ENCODE peak calls at places on chromosomes 5 and 9, in six cellular contexts. V is PC-3, Q is fibroblast of the aortic adventitia, J is right atrium auricular region, W is neural progenitor cell, S is cardiac fibroblast. G is an unnamed sample.
A peak's percentile ranks its signal among the peaks of the same experiment; 100 is the strongest.

GRCh38 chr5:167205881-167206280 is 1085.6 kb upstream of the WWC1 start:
- DNase-seq in S (no peak), J (no peak), W (no peak), V (no peak), Q (no peak), G (no peak)

GRCh38 chr9:92377904-92378303 is 26.5 kb downstream of the OGN start:
- DNase-seq in S (no peak), W (no peak), Q (no peak), J (no peak), V (no peak), G (no peak)

GRCh38 chr5:161850491-161850890 is 2.6 kb downstream of the GABRA1 start:
- DNase-seq in Q (no peak), J (no peak), V (no peak), W (no peak), S (no peak), G (no peak)

GRCh38 chr5:100899675-100900074 is 3.4 kb downstream of the ST8SIA4 start:
- DNase-seq in Q (no peak), S (no peak), V (no peak), W (no peak), J (no peak), G (no peak)

GRCh38 chr9:137435980-137436760 is 5.0 kb downstream of the ENTPD8 start:
- DNase-seq in Q (peak; percentile 73), J (no peak), W (no peak), S (peak; percentile 87), V (peak; percentile 90), G (peak; percentile 86)

GRCh38 chr9:31394040-31394473 is 990.4 kb upstream of the ACO1 start:
- DNase-seq in S (peak; percentile 44), W (no peak), Q (no peak), V (no peak), J (no peak), G (no peak)

GRCh38 chr5:146825033-146825432 is 53.5 kb downstream of the PPP2R2B start:
- DNase-seq in J (no peak), S (peak; percentile 19), Q (peak; percentile 46), V (peak; percentile 36), W (peak; percentile 77), G (peak; percentile 18)

GRCh38 chr5:2757563-2758311 is 6.3 kb upstream of the IRX2 start:
- DNase-seq in W (no peak), S (peak; percentile 85), J (peak; percentile 52), Q (no peak), V (peak; percentile 92), G (no peak)

GRCh38 chr5:149288437-149288836 is 16.8 kb downstream of the AFAP1L1 start:
- DNase-seq in Q (no peak), J (no peak), W (no peak), V (no peak), S (peak; percentile 76), G (peak; percentile 33)

GRCh38 chr5:140178482-140179116 is 3.6 kb downstream of the CYSTM1 start:
- DNase-seq in S (no peak), V (no peak), J (no peak), W (no peak), Q (no peak), G (no peak)

GRCh38 chr5:170267431-170268152 is 30.0 kb downstream of the LCP2 start:
- DNase-seq in W (peak; percentile 82), J (peak; percentile 82), S (peak; percentile 78), V (peak; percentile 65), Q (peak; percentile 78), G (peak; percentile 82)

GRCh38 chr5:9197881-9198260 is 348.0 kb downstream of the SEMA5A start:
- DNase-seq in S (peak; percentile 73), J (no peak), V (peak; percentile 94), W (no peak), Q (no peak), G (no peak)

GRCh38 chr5:98463676-98464075 is 309.8 kb upstream of the RGMB start:
- DNase-seq in V (no peak), W (no peak), S (no peak), J (no peak), Q (no peak), G (no peak)
- H3K4me3 ChIP-seq in V (no peak overlapping the region), W (no peak overlapping the region), S (no peak overlapping the region), J (no peak overlapping the region), Q (no peak overlapping the region), G (no peak overlapping the region)

GRCh38 chr5:179678238-179679013 is 2.4 kb downstream of the CBY3 start:
- DNase-seq in S (peak; percentile 95), J (peak; percentile 96), W (peak; percentile 98), Q (peak; percentile 93), V (peak; percentile 91), G (peak; percentile 95)

GRCh38 chr5:179680780-179681411 is at the start of gene CBY3:
- DNase-seq in J (no peak), S (peak; percentile 27), W (no peak), V (peak; percentile 7), Q (peak; percentile 16), G (no peak)

GRCh38 chr5:179679014-179679674 is 1.7 kb downstream of the CBY3 start:
- DNase-seq in Q (peak; percentile 39), S (peak; percentile 51), W (peak; percentile 72), V (no peak), J (peak; percentile 82), G (peak; percentile 83)

GRCh38 chr5:179680014-179680779 is 637 bp downstream of the CBY3 start:
- DNase-seq in W (no peak), Q (no peak), J (no peak), S (no peak), V (no peak), G (no peak)
- H3K4me3 ChIP-seq in W (no peak overlapping the region), Q (no peak overlapping the region), J (no peak overlapping the region), S (no peak overlapping the region), V (no peak overlapping the region), G (no peak overlapping the region)

DNA sequence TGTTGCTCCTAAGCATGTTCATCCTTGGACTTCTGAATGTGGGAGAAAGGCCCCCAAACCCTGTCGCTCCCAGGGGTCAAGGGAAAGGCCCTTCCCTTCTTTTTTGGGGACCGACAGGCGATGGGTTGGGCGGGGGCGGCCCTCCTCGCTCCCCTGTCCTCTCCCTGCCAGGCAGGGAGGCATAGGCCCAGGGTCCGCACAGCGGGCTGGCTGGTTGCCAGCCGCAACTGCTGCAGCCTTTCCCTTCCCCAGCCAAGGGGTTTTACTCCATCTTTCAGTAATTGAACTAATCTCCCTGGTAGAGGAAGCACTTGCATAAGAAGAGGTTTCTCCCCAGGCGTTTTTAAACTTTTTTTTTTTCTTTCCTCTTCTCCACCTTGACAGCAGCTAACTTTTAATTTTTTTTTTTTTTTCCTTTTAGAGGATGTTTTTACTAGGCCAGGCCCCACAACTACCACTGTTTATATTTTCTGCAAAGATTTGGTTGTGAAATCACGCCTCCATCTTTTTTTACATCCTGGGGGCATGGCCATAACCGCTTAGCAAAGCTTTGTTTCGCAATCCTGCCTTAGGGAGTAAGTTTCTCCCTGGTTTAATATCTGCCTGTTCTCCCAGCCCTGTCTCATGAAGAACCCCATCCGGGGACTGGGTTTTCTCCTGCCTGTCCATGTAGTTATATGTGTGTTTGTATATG is 216.9 kb upstream of the ZNF608 start:
- DNase-seq in J (no peak), Q (peak; percentile 61), W (peak; percentile 54), V (peak; percentile 32), S (peak; percentile 86), G (no peak)
- H3K4me3 ChIP-seq in J (no peak overlapping the region), Q (no peak overlapping the region), W (no peak overlapping the region), V (no peak overlapping the region), S (no peak overlapping the region), G (no peak overlapping the region)

GRCh38 chr9:126373241-126373640 is 46.6 kb downstream of the MVB12B start:
- DNase-seq in W (no peak), Q (no peak), J (no peak), V (peak; percentile 62), S (peak; percentile 46), G (no peak)
- H3K4me3 ChIP-seq in W (no peak overlapping the region), Q (no peak overlapping the region), J (no peak overlapping the region), V (no peak overlapping the region), S (no peak overlapping the region), G (no peak overlapping the region)

GRCh38 chr9:18710089-18710488 is 236.1 kb downstream of the ADAMTSL1 start:
- DNase-seq in W (no peak), S (peak; percentile 41), J (no peak), V (no peak), Q (peak; percentile 84), G (no peak)
- H3K4me3 ChIP-seq in W (no peak overlapping the region), S (no peak overlapping the region), J (no peak overlapping the region), V (no peak overlapping the region), Q (no peak overlapping the region), G (no peak overlapping the region)

DNA sequence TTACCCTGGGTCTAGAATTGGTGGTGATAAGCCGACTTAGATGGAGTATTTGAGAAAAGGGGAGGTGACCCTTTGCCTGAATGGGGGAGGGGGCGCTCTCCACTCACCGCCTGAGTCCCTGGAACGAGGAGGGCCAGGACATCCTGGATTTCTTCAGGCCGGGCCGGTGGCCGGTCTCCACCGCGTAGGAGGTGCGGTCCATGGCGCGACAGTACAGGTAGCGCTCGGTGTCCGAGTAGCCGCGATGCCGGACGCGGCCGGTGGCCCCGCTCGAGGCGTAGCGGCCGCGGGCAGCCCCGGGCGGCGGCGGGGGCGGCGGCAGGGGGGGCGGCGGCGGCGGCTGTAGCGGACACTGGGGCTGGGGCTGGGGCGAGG is 478 bp downstream of the PDE4D start:
- DNase-seq in S (no peak), Q (no peak), W (peak; percentile 61), J (no peak), V (no peak), G (no peak)
- H3K4me3 ChIP-seq in S (no peak overlapping the region), Q (no peak overlapping the region), W (peak overlapping the region; percentile 53), J (no peak overlapping the region), V (no peak overlapping the region), G (no peak overlapping the region)

G was measured in uterus.